ENCODE peak calls at places on chromosome 16, in four cellular contexts. J, N, R and B are unnamed samples.

GRCh38 chr16:68740628-68741346 is 3.7 kb downstream of the CDH1 start:
- DNase-seq in J (no peak), N (no peak), R (no peak), B (no peak)

GRCh38 chr16:2212362-2213324 is 2.0 kb upstream of the BRICD5 start:
- DNase-seq in J (no peak), N (no peak), R (no peak), B (no peak)

GRCh38 chr16:85570213-85570734 is 42.8 kb upstream of the GSE1 start:
- DNase-seq in J (no peak), N (no peak), R (no peak), B (peak)

GRCh38 chr16:19771040-19771439 is 53.0 kb downstream of the IQCK start:
- DNase-seq in J (no peak), N (no peak), R (no peak), B (no peak)

GRCh38 chr16:85659336-85659735 is 29.4 kb downstream of the GINS2 start:
- DNase-seq in J (no peak), N (no peak), R (no peak), B (no peak)

GRCh38 chr16:55494994-55495421 is 13.9 kb upstream of the LPCAT2 start:
- DNase-seq in J (no peak), N (no peak), R (no peak), B (no peak)

GRCh38 chr16:56370836-56371235 is 54.5 kb downstream of the AMFR start:
- DNase-seq in J (no peak), N (peak), R (no peak), B (no peak)

GRCh38 chr16:9047689-9048301 is 43.6 kb upstream of the HAPSTR1 start:
- DNase-seq in J (peak), N (peak), R (peak), B (peak)

GRCh38 chr16:85421338-85422123 is 191.6 kb upstream of the GSE1 start:
- DNase-seq in J (peak), N (peak), R (peak), B (peak)

GRCh38 chr16:27512061-27512460 is 37.7 kb downstream of the GTF3C1 start:
- DNase-seq in J (no peak), N (no peak), R (no peak), B (no peak)

GRCh38 chr16:8848939-8849391 is 19.8 kb downstream of the CARHSP1 start:
- DNase-seq in J (no peak), N (no peak), R (no peak), B (no peak)

GRCh38 chr16:86479419-86479818 is 30.9 kb upstream of the FOXF1 start:
- DNase-seq in J (no peak), N (no peak), R (no peak), B (no peak)

GRCh38 chr16:69481901-69482341 is 57.5 kb downstream of the CYB5B start:
- DNase-seq in J (peak), N (peak), R (no peak), B (no peak)

GRCh38 chr16:85206472-85207356 is 94.4 kb upstream of the CIBAR2 start:
- DNase-seq in J (no peak), N (no peak), R (no peak), B (no peak)

GRCh38 chr16:24635900-24636610 is 93.4 kb upstream of the TNRC6A start:
- DNase-seq in J (no peak), N (peak), R (no peak), B (no peak)

GRCh38 chr16:46658925-46659324 is 30.1 kb downstream of the VPS35 start:
- DNase-seq in J (no peak), N (peak), R (no peak), B (peak)

GRCh38 chr16:8946544-8946943 is 17.2 kb downstream of the USP7 start:
- DNase-seq in J (no peak), N (no peak), R (no peak), B (no peak)

GRCh38 chr16:20868890-20869289 is 31.3 kb downstream of the DCUN1D3 start:
- DNase-seq in J (no peak), N (peak), R (no peak), B (no peak)

GRCh38 chr16:88487920-88488842 is 35.1 kb downstream of the ZFPM1 start:
- DNase-seq in J (no peak), N (peak), R (no peak), B (no peak)

GRCh38 chr16:58124601-58124915 is 4.6 kb downstream of the CFAP20 start:
- DNase-seq in J (no peak), N (no peak), R (no peak), B (no peak)

GRCh38 chr16:21150375-21151001 is at the start of gene DNAH3:
- DNase-seq in J (no peak), N (no peak), R (no peak), B (no peak)

GRCh38 chr16:31118223-31119155 is 1.0 kb downstream of the KAT8 start:
- DNase-seq in J (no peak), N (no peak), R (no peak), B (no peak)

GRCh38 chr16:63613701-63614100 is 1508.2 kb downstream of the CDH11 start:
- DNase-seq in J (no peak), N (no peak), R (no peak), B (no peak)

GRCh38 chr16:56888806-56889205 is 23.8 kb downstream of the SLC12A3 start:
- DNase-seq in J (no peak), N (no peak), R (no peak), B (no peak)

GRCh38 chr16:89633064-89633631 is 19.7 kb downstream of the DPEP1 start:
- DNase-seq in J (no peak), N (no peak), R (no peak), B (no peak)

GRCh38 chr16:52066951-52067350 is 480.0 kb downstream of the TOX3 start:
- DNase-seq in J (no peak), N (no peak), R (no peak), B (no peak)

GRCh38 chr16:52069866-52070265 is 477.1 kb downstream of the TOX3 start:
- DNase-seq in J (peak), N (no peak), R (no peak), B (no peak)

GRCh38 chr16:52070341-52071057 is 476.4 kb downstream of the TOX3 start:
- DNase-seq in J (no peak), N (no peak), R (no peak), B (no peak)

GRCh38 chr16:52071101-52071500 is 475.8 kb downstream of the TOX3 start:
- DNase-seq in J (no peak), N (no peak), R (no peak), B (no peak)

GRCh38 chr16:52068447-52069074 is 478.4 kb downstream of the TOX3 start:
- DNase-seq in J (peak), N (peak), R (peak), B (no peak)
- TF ChIP-seq CTCF in J (no peak), N (peak), R (no peak), B (no peak)

DNA sequence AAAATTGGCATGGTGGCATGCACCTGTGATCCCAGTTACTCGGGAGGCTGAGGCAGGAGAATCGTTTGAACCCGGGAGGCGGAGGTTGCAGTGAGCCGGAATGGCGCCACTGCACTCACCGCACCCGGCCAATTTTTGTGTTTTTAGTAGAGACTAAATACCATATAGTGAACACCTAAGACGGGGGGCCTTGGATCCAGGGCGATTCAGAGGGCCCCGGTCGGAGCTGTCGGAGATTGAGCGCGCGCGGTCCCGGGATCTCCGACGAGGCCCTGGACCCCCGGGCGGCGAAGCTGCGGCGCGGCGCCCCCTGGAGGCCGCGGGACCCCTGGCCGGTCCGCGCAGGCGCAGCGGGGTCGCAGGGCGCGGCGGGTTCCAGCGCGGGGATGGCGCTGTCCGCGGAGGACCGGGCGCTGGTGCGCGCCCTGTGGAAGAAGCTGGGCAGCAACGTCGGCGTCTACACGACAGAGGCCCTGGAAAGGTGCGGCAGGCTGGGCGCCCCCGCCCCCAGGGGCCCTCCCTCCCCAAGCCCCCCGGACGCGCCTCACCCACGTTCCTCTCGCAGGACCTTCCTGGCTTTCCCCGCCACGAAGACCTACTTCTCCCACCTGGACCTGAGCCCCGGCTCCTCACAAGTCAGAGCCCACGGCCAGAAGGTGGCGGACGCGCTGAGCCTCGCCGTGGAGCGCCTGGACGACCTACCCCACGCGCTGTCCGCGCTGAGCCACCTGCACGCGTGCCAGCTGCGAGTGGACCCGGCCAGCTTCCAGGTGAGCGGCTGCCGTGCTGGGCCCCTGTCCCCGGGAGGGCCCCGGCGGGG is at the start of gene HBQ1:
- DNase-seq in J (peak), N (no peak), R (peak), B (peak)
- TF ChIP-seq CTCF in J (peak), N (no peak), R (peak), B (peak)

GRCh38 chr16:73036074-73036826 is 11.7 kb downstream of the ZFHX3 start:
- DNase-seq in J (no peak), N (no peak), R (peak), B (no peak)
- TF ChIP-seq CTCF in J (no peak), N (no peak), R (no peak), B (no peak)

DNA sequence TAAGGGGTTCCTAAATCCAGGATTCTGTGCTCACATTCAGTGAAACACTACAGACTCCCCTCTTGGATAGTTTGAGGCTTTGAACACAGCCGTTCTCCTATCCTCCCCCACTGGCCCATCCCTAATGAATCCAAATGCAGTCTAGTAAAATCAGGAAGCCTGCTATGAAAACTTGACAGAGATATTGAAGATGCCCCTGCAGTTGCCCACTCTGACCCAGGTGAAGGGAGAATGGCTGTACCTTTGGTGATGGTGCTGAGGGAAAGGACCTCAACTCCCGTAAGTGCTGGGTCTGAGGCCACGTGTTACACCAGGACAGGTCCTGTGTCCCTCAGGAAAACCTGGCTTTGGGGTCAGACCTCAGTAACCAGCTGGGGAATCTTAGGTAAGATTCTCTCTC is 54.4 kb downstream of the SF3B3 start:
- DNase-seq in J (no peak), N (no peak), R (no peak), B (no peak)
- TF ChIP-seq CTCF in J (no peak), N (no peak), R (no peak), B (no peak)

GRCh38 chr16:14286381-14287230 is 215.5 kb downstream of the MRTFB start:
- DNase-seq in J (no peak), N (no peak), R (peak), B (peak)

GRCh38 chr16:14283786-14284185 is 212.7 kb downstream of the MRTFB start:
- DNase-seq in J (no peak), N (no peak), R (peak), B (no peak)

GRCh38 chr16:14284371-14284770 is 213.3 kb downstream of the MRTFB start:
- DNase-seq in J (no peak), N (no peak), R (no peak), B (no peak)

GRCh38 chr16:14285542-14286380 is 214.6 kb downstream of the MRTFB start:
- DNase-seq in J (peak), N (peak), R (peak), B (peak)

DNA sequence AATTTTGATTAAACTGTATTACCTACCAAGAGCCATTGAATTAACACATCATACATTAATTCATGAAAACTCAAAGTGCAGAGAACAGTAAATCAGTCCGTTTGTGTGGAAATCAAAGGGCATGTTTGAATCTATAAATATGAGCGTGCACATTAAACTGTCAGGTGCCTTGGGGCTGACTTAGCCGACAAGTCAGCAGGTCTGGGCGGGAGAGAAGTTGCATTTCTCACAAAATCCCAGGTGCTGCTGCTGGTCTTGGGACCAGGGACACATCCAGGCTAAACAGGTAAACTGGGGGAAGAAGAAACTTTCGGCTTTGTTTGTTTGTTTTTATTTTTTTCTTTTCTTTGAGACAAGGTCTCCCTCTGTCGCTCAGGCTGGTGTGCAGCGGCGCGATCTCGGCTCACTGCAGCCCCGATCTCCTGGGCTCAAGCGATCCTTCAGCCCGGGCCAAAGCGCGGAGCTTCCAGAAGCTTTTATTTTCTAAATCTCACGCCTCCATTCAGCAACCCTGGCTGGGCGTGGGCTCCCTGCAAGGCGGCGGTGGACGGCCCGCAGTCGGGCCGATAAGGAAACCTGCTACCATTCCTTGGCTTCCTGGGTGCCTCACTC is 213.9 kb downstream of the MRTFB start:
- DNase-seq in J (peak), N (peak), R (peak), B (peak)
- TF ChIP-seq CTCF in J (no peak), N (peak), R (no peak), B (peak)

DNA sequence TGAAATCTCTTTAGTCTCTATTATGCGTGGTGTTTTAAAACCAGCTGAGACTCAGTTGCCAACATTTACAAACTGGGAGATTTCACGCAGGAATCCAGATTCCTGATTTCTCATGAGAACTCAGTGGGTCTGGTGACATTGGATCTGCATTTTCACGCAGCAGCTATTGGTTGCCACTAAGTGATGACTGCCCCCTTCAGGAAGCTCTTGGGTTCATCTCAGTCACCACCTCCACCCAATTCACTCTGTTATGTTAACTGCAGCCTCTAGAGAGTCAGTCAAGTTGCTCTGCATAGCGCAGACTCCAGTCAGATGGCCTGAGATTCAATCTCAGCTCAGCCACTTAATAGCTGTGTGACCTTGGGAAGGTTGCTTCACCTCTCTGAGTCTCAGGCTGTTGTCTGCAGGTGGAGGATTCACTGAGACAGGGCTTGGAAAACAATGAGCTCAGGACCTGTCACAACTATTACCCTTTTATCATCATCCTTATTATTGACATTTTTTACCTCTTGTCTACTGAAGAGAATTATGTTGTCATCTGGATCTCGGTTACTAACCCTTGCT is 6.4 kb downstream of the SHISA9 start:
- DNase-seq in J (no peak), N (no peak), R (peak), B (peak)
- TF ChIP-seq CTCF in J (no peak), N (no peak), R (peak), B (no peak)

DNA sequence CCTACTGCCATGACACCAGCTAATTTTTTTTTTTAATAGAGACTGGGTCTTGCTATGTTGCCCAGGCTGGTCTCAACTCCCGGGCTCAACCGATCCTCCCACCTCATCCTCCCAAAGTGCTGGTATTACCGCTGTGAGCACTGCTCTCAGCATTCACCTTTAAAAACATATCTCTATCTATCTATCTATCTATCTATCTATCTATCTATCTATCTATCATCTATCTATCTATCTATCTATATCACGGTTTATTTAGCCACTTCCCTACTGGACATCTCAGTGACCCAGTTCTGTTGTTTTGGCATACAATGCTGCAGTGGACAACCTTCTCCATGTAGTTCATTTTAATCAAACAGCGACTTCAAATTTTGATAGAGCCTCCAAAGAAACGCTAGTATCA is 1.3 kb upstream of the PHAF1 start:
- DNase-seq in J (no peak), N (no peak), R (no peak), B (no peak)
- TF ChIP-seq CTCF in J (no peak), N (no peak), R (no peak), B (no peak)

GRCh38 chr16:48537275-48537674 is 72.7 kb downstream of the N4BP1 start:
- DNase-seq in J (no peak), N (no peak), R (no peak), B (peak)

GRCh38 chr16:48539485-48540221 is 70.3 kb downstream of the N4BP1 start:
- DNase-seq in J (no peak), N (no peak), R (no peak), B (no peak)

GRCh38 chr16:48537909-48538745 is 71.9 kb downstream of the N4BP1 start:
- DNase-seq in J (no peak), N (no peak), R (no peak), B (no peak)

GRCh38 chr16:48540222-48540900 is 69.6 kb downstream of the N4BP1 start:
- DNase-seq in J (no peak), N (no peak), R (no peak), B (no peak)

DNA sequence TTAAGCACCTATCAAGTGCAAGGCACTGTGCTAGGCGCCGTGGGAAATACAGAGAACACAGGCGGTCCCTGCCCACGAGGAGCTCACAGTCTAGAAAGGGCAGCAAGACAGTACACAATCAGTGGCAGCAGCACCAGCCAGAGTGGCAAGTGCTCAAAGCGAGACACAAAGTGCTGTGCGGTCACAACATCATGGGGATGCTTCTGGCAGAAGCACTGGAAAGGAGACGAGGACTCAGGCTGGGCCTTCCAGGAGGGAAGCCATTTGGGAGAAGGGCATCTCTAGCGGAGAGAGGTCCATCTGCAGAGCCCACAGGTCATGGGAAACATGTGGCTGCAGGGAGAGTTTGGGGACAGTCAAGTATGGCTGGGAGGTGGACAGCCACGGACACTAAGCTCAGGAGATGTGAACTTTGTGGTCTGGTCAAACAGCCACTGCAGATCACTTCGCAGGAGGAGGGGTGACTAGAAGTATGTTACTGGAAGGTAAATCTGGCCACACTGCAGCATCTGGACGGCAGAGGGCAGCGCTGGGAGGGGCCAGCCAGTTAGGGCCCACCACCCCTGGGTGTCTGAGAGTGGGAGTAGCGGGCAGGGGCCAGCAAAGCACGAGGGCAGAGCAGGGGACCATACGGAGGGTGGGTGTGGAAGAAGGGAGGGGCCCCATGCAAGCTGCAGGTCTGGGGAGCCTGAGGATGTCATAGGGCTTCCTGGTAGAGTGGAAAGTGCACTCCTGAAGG is 71.1 kb downstream of the N4BP1 start:
- DNase-seq in J (peak), N (no peak), R (peak), B (no peak)
- TF ChIP-seq CTCF in J (no peak), N (peak), R (no peak), B (no peak)